ENCODE peak calls at places on chromosomes 2 and 18, in five cellular contexts. P is psoas muscle, Y is brain microvascular endothelial cell, E is H1, R is HFFc6. A is an unnamed sample.

GRCh38 chr2:64982311-64982857 is 6.8 kb upstream of the SLC1A4 start:
- DNase-seq in P (no peak), Y (no peak), E (no peak), R (no peak), A (no peak)

GRCh38 chr2:191155608-191156071 is 4.8 kb upstream of the STAT4 start:
- DNase-seq in P (no peak), Y (no peak), E (no peak), R (peak), A (no peak)

GRCh38 chr2:160427629-160428424 is 65.8 kb downstream of the RBMS1 start:
- DNase-seq in P (no peak), Y (peak), E (no peak), R (peak), A (no peak)

GRCh38 chr18:25453556-25454269 is 101.7 kb upstream of the ZNF521 start:
- DNase-seq in P (no peak), Y (no peak), E (no peak), R (peak), A (no peak)

GRCh38 chr2:106296182-106296815 is 102.2 kb upstream of the UXS1 start:
- DNase-seq in P (no peak), Y (no peak), E (no peak), R (no peak), A (no peak)

GRCh38 chr18:58263733-58264469 is 219.9 kb downstream of the NEDD4L start:
- DNase-seq in P (no peak), Y (no peak), E (no peak), R (no peak), A (no peak)

GRCh38 chr2:240439698-240440151 is 4.3 kb downstream of the GPC1 start:
- DNase-seq in P (peak), Y (no peak), E (no peak), R (no peak), A (no peak)

GRCh38 chr2:228474466-228474865 is 293.0 kb upstream of the SPHKAP start:
- DNase-seq in P (no peak), Y (no peak), E (no peak), R (peak), A (no peak)

GRCh38 chr2:171578156-171578803 is 56.0 kb downstream of the CYBRD1 start:
- DNase-seq in P (no peak), Y (no peak), E (no peak), R (no peak), A (no peak)

GRCh38 chr2:214395040-214395439 is 15.8 kb upstream of the VWC2L start:
- DNase-seq in P (no peak), Y (no peak), E (no peak), R (no peak), A (no peak)

GRCh38 chr18:2914185-2914584 is 67.4 kb downstream of the EMILIN2 start:
- DNase-seq in P (peak), Y (no peak), E (no peak), R (no peak), A (no peak)

GRCh38 chr2:170152421-170152820 is 25.5 kb upstream of the MYO3B start:
- DNase-seq in P (no peak), Y (no peak), E (no peak), R (no peak), A (no peak)

GRCh38 chr18:54506516-54507261 is 84.4 kb upstream of the DYNAP start:
- DNase-seq in P (no peak), Y (no peak), E (no peak), R (no peak), A (no peak)

GRCh38 chr2:231571810-231572209 is 20.9 kb upstream of the TEX44 start:
- DNase-seq in P (no peak), Y (no peak), E (no peak), R (no peak), A (no peak)

GRCh38 chr18:778194-779007 is 33.6 kb downstream of the YES1 start:
- DNase-seq in P (no peak), Y (no peak), E (no peak), R (no peak), A (no peak)

GRCh38 chr2:20015482-20016083 is 3.1 kb upstream of the MATN3 start:
- DNase-seq in P (no peak), Y (peak), E (no peak), R (peak), A (peak)

GRCh38 chr2:202634556-202635440 is at the start of gene FAM117B:
- DNase-seq in P (peak), Y (peak), E (peak), R (peak), A (peak)

GRCh38 chr2:106104332-106105062 is 89.6 kb downstream of the UXS1 start:
- DNase-seq in P (no peak), Y (peak), E (peak), R (peak), A (peak)

GRCh38 chr2:197079832-197080555 is 153.5 kb upstream of the PGAP1 start:
- DNase-seq in P (no peak), Y (no peak), E (no peak), R (no peak), A (no peak)

GRCh38 chr18:23585007-23585871 is 1.1 kb downstream of the NPC1 start:
- DNase-seq in P (no peak), Y (no peak), E (no peak), R (peak), A (no peak)

GRCh38 chr2:10192392-10192791 is 69.9 kb downstream of the RRM2 start:
- DNase-seq in P (no peak), Y (no peak), E (no peak), R (no peak), A (no peak)

GRCh38 chr2:205574041-205574440 is 108.3 kb upstream of the NRP2 start:
- DNase-seq in P (no peak), Y (no peak), E (no peak), R (no peak), A (no peak)

GRCh38 chr2:235098736-235099494 is 147.1 kb downstream of the SH3BP4 start:
- DNase-seq in P (no peak), Y (no peak), E (peak), R (no peak), A (no peak)

GRCh38 chr2:239087041-239087710 is 239.3 kb downstream of the TWIST2 start:
- DNase-seq in P (no peak), Y (peak), E (no peak), R (no peak), A (no peak)

GRCh38 chr2:113376935-113377445 is 60.5 kb upstream of the ZNG1B start:
- DNase-seq in P (no peak), Y (no peak), E (no peak), R (no peak), A (no peak)

GRCh38 chr2:138213624-138214023 is 249.4 kb downstream of the HNMT start:
- DNase-seq in P (no peak), Y (no peak), E (no peak), R (no peak), A (no peak)

GRCh38 chr18:31042391-31043181 is at the start of gene DSC3:
- DNase-seq in P (peak), Y (no peak), E (peak), R (no peak), A (no peak)

GRCh38 chr2:171811229-171811628 is 82.8 kb downstream of the SLC25A12 start:
- DNase-seq in P (no peak), Y (no peak), E (no peak), R (peak), A (no peak)

GRCh38 chr2:223585691-223586090 is 16.5 kb downstream of the SCG2 start:
- DNase-seq in P (no peak), Y (peak), E (no peak), R (peak), A (no peak)

GRCh38 chr2:200345917-200346316 is 39.4 kb downstream of the SPATS2L start:
- DNase-seq in P (no peak), Y (no peak), E (no peak), R (no peak), A (no peak)

GRCh38 chr2:130807659-130808385 is 28.9 kb upstream of the ARHGEF4 start:
- DNase-seq in P (no peak), Y (no peak), E (no peak), R (no peak), A (no peak)

GRCh38 chr2:232523682-232524597 is 2.0 kb upstream of the CHRND start:
- DNase-seq in P (peak), Y (no peak), E (peak), R (no peak), A (no peak)

GRCh38 chr2:231627384-231628156 is 34.9 kb downstream of the TEX44 start:
- DNase-seq in P (no peak), Y (no peak), E (no peak), R (no peak), A (no peak)

DNA sequence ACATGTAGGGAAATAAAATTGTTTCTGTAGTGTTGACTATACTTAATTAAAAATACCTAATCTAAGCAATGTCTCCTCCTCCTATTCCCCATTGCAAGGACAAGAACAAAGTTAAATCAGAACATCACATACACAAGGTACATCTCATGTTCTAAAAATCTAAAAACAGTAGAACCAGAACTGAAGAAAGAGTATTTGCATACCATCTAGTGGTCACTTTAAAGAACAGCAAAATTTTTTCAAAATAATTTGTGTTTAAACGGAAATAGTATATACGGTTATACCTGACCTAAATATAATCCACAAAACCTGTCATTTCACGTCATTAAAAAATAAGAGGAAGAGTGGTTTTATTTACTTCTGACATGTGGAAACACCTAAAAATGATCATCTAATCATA is 294.3 kb upstream of the KCNH7 start:
- DNase-seq in P (no peak), Y (no peak), E (no peak), R (no peak), A (no peak)
- TF ChIP-seq CTCF in P (no peak), Y (no peak), E (no peak), R (peak), A (peak)

GRCh38 chr2:46050489-46050888 is 246.7 kb upstream of the EPAS1 start:
- DNase-seq in P (no peak), Y (no peak), E (no peak), R (no peak), A (no peak)
- TF ChIP-seq CTCF in P (no peak), Y (peak), E (no peak), R (peak), A (no peak)

DNA sequence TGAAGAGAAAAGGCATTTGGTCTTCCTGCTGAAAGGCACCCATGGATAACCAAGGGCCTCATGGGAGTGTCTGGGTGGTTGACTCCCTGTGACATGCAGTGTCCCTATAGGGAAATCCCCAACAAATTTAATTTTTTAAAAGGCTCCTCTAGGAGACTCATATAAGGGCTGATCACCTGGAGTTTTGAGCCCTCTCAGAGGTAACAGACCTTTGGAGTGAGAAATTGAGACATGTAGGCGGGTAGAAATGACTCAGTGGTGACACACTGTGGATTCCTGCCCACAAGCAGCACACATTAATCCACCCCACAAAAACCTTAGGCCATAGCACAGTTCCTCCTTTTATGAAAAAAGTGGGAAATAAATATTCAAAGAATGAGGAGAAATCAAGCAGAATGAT is 557.0 kb upstream of the CNTNAP5 start:
- DNase-seq in P (no peak), Y (no peak), E (no peak), R (no peak), A (no peak)
- TF ChIP-seq CTCF in P (no peak), Y (no peak), E (no peak), R (no peak), A (no peak)

DNA sequence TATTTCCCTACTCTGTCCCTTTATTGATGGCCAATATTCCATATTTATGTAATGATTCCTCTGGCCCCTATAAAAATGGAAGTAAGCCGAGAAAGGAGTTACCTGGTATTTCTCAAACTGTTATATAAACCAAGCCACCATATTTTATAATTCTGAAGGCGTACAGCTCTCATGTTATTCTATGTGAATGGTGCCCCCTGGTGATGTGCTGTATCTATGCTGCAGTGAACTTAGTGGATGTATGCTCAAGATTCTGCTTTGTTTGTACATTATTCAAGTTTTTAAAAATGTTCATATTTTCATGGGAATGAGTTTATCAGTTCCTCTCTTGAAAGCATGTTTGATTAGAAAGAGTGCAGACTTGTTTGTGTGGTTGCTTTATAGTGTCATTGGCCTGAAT is 194.5 kb upstream of the LRRTM1 start:
- DNase-seq in P (no peak), Y (peak), E (no peak), R (peak), A (no peak)
- TF ChIP-seq CTCF in P (peak), Y (peak), E (no peak), R (peak), A (peak)

GRCh38 chr2:86025229-86025820 is 80.4 kb downstream of the POLR1A start:
- DNase-seq in P (peak), Y (no peak), E (no peak), R (no peak), A (no peak)
- TF ChIP-seq CTCF in P (no peak), Y (peak), E (no peak), R (peak), A (no peak)

GRCh38 chr2:144162652-144163051 is 357.3 kb downstream of the ZEB2 start:
- DNase-seq in P (no peak), Y (no peak), E (peak), R (no peak), A (no peak)
- TF ChIP-seq CTCF in P (peak), Y (peak), E (peak), R (peak), A (peak)

GRCh38 chr2:101387151-101387807 is at the start of gene CREG2:
- DNase-seq in P (peak), Y (peak), E (peak), R (peak), A (peak)
- TF ChIP-seq CTCF in P (peak), Y (peak), E (peak), R (peak), A (peak)

GRCh38 chr18:32318581-32318980 is 128.7 kb downstream of the MEP1B start:
- DNase-seq in P (no peak), Y (no peak), E (no peak), R (no peak), A (no peak)

GRCh38 chr18:32317651-32318050 is 127.8 kb downstream of the MEP1B start:
- DNase-seq in P (no peak), Y (peak), E (no peak), R (no peak), A (no peak)

GRCh38 chr18:32310119-32310518 is 120.3 kb downstream of the MEP1B start:
- DNase-seq in P (no peak), Y (peak), E (no peak), R (no peak), A (no peak)

GRCh38 chr18:32319084-32319483 is 129.2 kb downstream of the MEP1B start:
- DNase-seq in P (no peak), Y (no peak), E (no peak), R (no peak), A (no peak)

GRCh38 chr18:32315881-32316280 is 126.0 kb downstream of the MEP1B start:
- DNase-seq in P (no peak), Y (peak), E (no peak), R (no peak), A (no peak)
- TF ChIP-seq CTCF in P (no peak), Y (no peak), E (no peak), R (no peak), A (no peak)